ENCODE peak calls at places on chromosome 18, in nine cellular contexts. C is body of pancreas, A is progenitor cell of endocrine pancreas, V is neural progenitor cell, G is choroid plexus epithelial cell, N is GM10248, B is AG09319, H is OCI-LY7, Q is brain microvascular endothelial cell. F is an unnamed sample.
A peak's percentile ranks its signal among the peaks of the same experiment; 100 is the strongest.

GRCh38 chr18:52190630-52191029 is 149.4 kb upstream of the DCC start:
- DNase-seq in C (no peak), A (no peak), V (peak; percentile 60), G (no peak), N (no peak), B (no peak), H (no peak), Q (no peak), F (no peak)

GRCh38 chr18:59549797-59550516 is 147.3 kb downstream of the CCBE1 start:
- DNase-seq in C (peak; percentile 60), A (no peak), V (no peak), G (no peak), N (no peak), B (no peak), H (no peak), Q (no peak), F (no peak)

GRCh38 chr18:75114231-75114630 is 94.7 kb downstream of the PTGR3 start:
- DNase-seq in C (no peak), A (no peak), V (no peak), G (no peak), N (no peak), B (no peak), H (no peak), Q (no peak), F (no peak)

GRCh38 chr18:76432274-76432755 is 62.7 kb downstream of the ZNF516 start:
- DNase-seq in C (no peak), A (no peak), V (no peak), G (no peak), N (no peak), B (no peak), H (no peak), Q (no peak), F (no peak)

GRCh38 chr18:12254137-12254819 is at the start of gene CIDEA:
- DNase-seq in C (peak; percentile 18), A (peak; percentile 34), V (peak; percentile 86), G (no peak), N (no peak), B (no peak), H (no peak), Q (no peak), F (no peak)

GRCh38 chr18:21243041-21243431 is 1.0 kb downstream of the GREB1L start:
- DNase-seq in C (no peak), A (no peak), V (peak; percentile 42), G (no peak), N (no peak), B (no peak), H (no peak), Q (no peak), F (no peak)

GRCh38 chr18:4351005-4351404 is 104.1 kb downstream of the DLGAP1 start:
- DNase-seq in C (no peak), A (no peak), V (no peak), G (no peak), N (no peak), B (no peak), H (no peak), Q (no peak), F (no peak)

GRCh38 chr18:70046796-70047195 is 99.1 kb upstream of the CD226 start:
- DNase-seq in C (no peak), A (no peak), V (no peak), G (no peak), N (no peak), B (no peak), H (no peak), Q (no peak), F (no peak)

GRCh38 chr18:56139792-56140254 is 498.6 kb downstream of the TXNL1 start:
- DNase-seq in C (peak; percentile 13), A (no peak), V (no peak), G (peak; percentile 54), N (no peak), B (no peak), H (no peak), Q (peak; percentile 66), F (peak; percentile 39)

DNA sequence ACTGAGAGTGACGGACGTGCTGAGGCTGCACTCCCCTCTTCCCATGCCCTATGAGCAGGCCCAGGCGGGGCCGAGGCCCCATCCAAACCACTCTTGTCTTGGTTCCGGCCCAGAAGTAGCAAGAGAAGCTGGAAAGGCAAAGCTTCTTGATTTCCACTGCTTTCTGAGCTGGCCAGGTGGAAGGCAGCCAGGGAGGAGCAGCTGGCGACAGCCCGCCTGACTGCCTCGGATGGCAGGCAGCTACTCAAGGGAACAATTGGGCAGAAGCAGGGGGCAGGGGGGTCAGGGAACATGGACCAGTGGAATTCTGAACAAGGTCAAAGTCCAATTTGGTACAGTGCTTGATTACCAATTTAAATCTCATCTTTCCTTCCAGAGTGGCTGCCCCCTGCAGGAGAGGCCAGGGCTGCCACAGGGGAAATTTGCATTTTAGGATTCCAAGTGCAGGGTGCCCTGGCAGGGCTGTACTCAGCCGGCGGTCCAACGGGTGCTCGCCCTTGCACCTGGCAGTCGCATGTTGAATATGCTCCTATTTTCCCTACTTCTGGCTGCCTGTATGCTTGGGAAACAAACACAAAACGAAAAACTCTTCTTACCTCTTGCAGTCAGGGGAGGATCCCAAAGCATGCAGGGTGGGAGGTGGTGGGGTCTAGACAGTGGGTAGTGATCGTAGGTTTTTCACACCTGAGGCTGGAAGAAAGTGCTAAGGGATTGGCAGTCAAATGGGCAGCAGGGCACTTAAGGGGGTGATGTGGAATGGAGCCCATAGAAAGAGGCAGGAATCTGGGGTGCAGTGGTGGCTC is 67.3 kb downstream of the LIPG start:
- DNase-seq in C (peak; percentile 74), A (no peak), V (no peak), G (no peak), N (no peak), B (no peak), H (no peak), Q (no peak), F (no peak)
- TF ChIP-seq CTCF in C (peak; percentile 51), A (peak; percentile 60), V (peak; percentile 58), G (peak; percentile 48), N (no peak), B (peak; percentile 12), H (no peak), Q (peak; percentile 43), F (peak; percentile 37)

GRCh38 chr18:37434161-37434860 is 131.3 kb downstream of the CELF4 start:
- DNase-seq in C (no peak), A (no peak), V (no peak), G (no peak), N (no peak), B (no peak), H (no peak), Q (no peak), F (no peak)
- TF ChIP-seq CTCF in C (no peak), A (no peak), V (no peak), G (no peak), N (no peak), B (no peak), H (no peak), Q (no peak), F (no peak)

GRCh38 chr18:13836559-13836958 is 12.6 kb downstream of the MC5R start:
- DNase-seq in C (no peak), A (no peak), V (no peak), G (no peak), N (no peak), B (no peak), H (no peak), Q (no peak), F (no peak)

GRCh38 chr18:13826209-13826608 is 2.3 kb downstream of the MC5R start:
- DNase-seq in C (no peak), A (no peak), V (no peak), G (no peak), N (no peak), B (no peak), H (no peak), Q (no peak), F (no peak)

GRCh38 chr18:13834501-13835015 is 10.6 kb downstream of the MC5R start:
- DNase-seq in C (no peak), A (no peak), V (no peak), G (no peak), N (no peak), B (no peak), H (no peak), Q (no peak), F (no peak)

GRCh38 chr18:13835202-13835601 is 11.3 kb downstream of the MC5R start:
- DNase-seq in C (no peak), A (no peak), V (peak; percentile 22), G (no peak), N (no peak), B (no peak), H (no peak), Q (no peak), F (no peak)

GRCh38 chr18:13831864-13832508 is 8.0 kb downstream of the MC5R start:
- DNase-seq in C (no peak), A (no peak), V (peak; percentile 35), G (no peak), N (no peak), B (no peak), H (no peak), Q (no peak), F (no peak)
- TF ChIP-seq CTCF in C (no peak), A (peak; percentile 43), V (peak; percentile 49), G (no peak), N (no peak), B (no peak), H (peak; percentile 38), Q (no peak), F (no peak)

GRCh38 chr18:44579745-44580144 is 100.9 kb upstream of the SETBP1 start:
- DNase-seq in C (no peak), A (no peak), V (no peak), G (no peak), N (no peak), B (no peak), H (no peak), Q (no peak), F (no peak)
- TF ChIP-seq CTCF in C (no peak), A (no peak), V (no peak), G (no peak), N (no peak), B (no peak), H (no peak), Q (no peak), F (no peak)

DNA sequence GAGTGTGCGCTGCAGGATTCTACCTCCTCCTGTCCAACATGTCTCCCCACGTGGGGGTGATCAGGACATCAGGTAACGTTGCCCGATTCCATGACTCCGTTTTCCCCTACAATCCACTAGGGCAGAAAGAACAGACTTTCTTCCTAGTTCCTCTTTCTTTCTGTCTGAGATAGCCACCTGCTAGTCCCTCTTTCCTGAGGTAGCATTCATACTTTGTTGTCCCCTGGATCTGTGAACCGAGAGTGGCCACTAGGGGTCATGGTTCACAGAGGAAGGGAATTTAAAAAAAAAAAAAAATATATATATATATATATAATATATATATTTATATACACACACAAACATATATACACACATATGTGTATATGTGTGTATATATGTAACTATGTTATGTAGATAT is 210.0 kb upstream of the ZNF521 start:
- DNase-seq in C (no peak), A (no peak), V (peak; percentile 48), G (peak; percentile 50), N (peak; percentile 25), B (peak; percentile 3), H (peak; percentile 59), Q (peak; percentile 2), F (peak; percentile 8)
- TF ChIP-seq CTCF in C (no peak), A (peak; percentile 67), V (peak; percentile 55), G (peak; percentile 40), N (peak; percentile 35), B (peak; percentile 32), H (peak; percentile 66), Q (peak; percentile 61), F (peak; percentile 46)